ENCODE peak calls at places on chromosomes 5 and 9, in six cellular contexts. D is fibroblast of lung, H is brain microvascular endothelial cell, E is stomach, N is upper lobe of right lung, M is fibroblast of the aortic adventitia. V is an unnamed sample.

GRCh38 chr5:179488464-179488863 is 61.9 kb upstream of the RUFY1 start:
- DNase-seq in E (no peak), N (no peak), M (no peak), H (no peak), D (peak), V (no peak)

GRCh38 chr5:154072782-154073171 is 34.0 kb downstream of the MFAP3 start:
- DNase-seq in H (no peak), D (no peak), M (no peak), N (no peak), E (peak), V (no peak)

GRCh38 chr5:125717209-125717608 is 706.0 kb upstream of the GRAMD2B start:
- DNase-seq in M (peak), N (no peak), H (peak), D (peak), E (no peak), V (no peak)

GRCh38 chr5:139915834-139916233 is 120.2 kb downstream of the PSD2 start:
- DNase-seq in H (no peak), D (no peak), M (no peak), E (no peak), N (no peak), V (no peak)

GRCh38 chr9:2335260-2335659 is 286.3 kb upstream of the VLDLR start:
- DNase-seq in E (no peak), N (no peak), D (no peak), M (peak), H (no peak), V (no peak)

GRCh38 chr5:14122089-14122488 is 21.1 kb upstream of the TRIO start:
- DNase-seq in M (no peak), H (no peak), E (no peak), D (no peak), N (no peak), V (no peak)

GRCh38 chr9:12717907-12718306 is 24.7 kb downstream of the TYRP1 start:
- DNase-seq in H (no peak), M (no peak), D (no peak), N (no peak), E (no peak), V (no peak)

GRCh38 chr5:53331463-53331862 is 149.0 kb upstream of the FST start:
- DNase-seq in E (no peak), M (peak), D (no peak), H (peak), N (no peak), V (no peak)

GRCh38 chr5:158178535-158178934 is 319.6 kb upstream of the CLINT1 start:
- DNase-seq in E (no peak), M (no peak), D (no peak), H (no peak), N (no peak), V (no peak)

GRCh38 chr5:27818888-27819287 is 780.5 kb upstream of the CDH9 start:
- DNase-seq in H (no peak), N (no peak), E (no peak), M (no peak), D (no peak), V (no peak)

GRCh38 chr5:115553082-115553481 is 8.5 kb upstream of the FEM1C start:
- DNase-seq in M (no peak), N (no peak), D (peak), H (no peak), E (no peak), V (no peak)

GRCh38 chr9:135810806-135811575 is 96.4 kb downstream of the CAMSAP1 start:
- DNase-seq in M (no peak), H (no peak), N (peak), D (no peak), E (no peak), V (no peak)

GRCh38 chr5:26563979-26564378 is 474.4 kb downstream of the CDH9 start:
- DNase-seq in E (no peak), D (no peak), M (no peak), H (no peak), N (no peak), V (no peak)

GRCh38 chr5:9453480-9454011 is 92.3 kb downstream of the SEMA5A start:
- DNase-seq in D (no peak), E (no peak), H (no peak), M (no peak), N (no peak), V (no peak)

GRCh38 chr5:110371011-110371724 is 355.3 kb downstream of the TMEM232 start:
- DNase-seq in M (no peak), D (no peak), N (no peak), H (no peak), E (no peak), V (no peak)

GRCh38 chr9:19464061-19464763 is 55.4 kb downstream of the ACER2 start:
- DNase-seq in H (no peak), N (no peak), M (no peak), E (no peak), D (no peak), V (no peak)

GRCh38 chr5:143153332-143154119 is 250.0 kb downstream of the NR3C1 start:
- DNase-seq in E (peak), D (peak), N (no peak), M (peak), H (peak), V (no peak)

GRCh38 chr9:129289131-129289731 is 111.2 kb upstream of the IER5L start:
- DNase-seq in M (no peak), H (no peak), N (no peak), E (no peak), D (no peak), V (peak)

GRCh38 chr5:123097871-123098735 is 9.1 kb downstream of the PRDM6 start:
- DNase-seq in D (no peak), M (peak), N (no peak), E (no peak), H (no peak), V (no peak)

GRCh38 chr5:123095694-123096120 is 6.7 kb downstream of the PRDM6 start:
- DNase-seq in D (peak), M (peak), E (no peak), N (no peak), H (no peak), V (no peak)

GRCh38 chr5:123097483-123097870 is 8.4 kb downstream of the PRDM6 start:
- DNase-seq in D (peak), N (no peak), M (no peak), E (no peak), H (no peak), V (no peak)

GRCh38 chr5:123098767-123099513 is 9.9 kb downstream of the PRDM6 start:
- DNase-seq in H (no peak), E (no peak), M (peak), N (no peak), D (peak), V (no peak)

GRCh38 chr5:123099514-123100151 is 10.6 kb downstream of the PRDM6 start:
- DNase-seq in D (no peak), H (no peak), N (peak), M (peak), E (no peak), V (no peak)
- TF ChIP-seq CTCF in D (no peak), H (peak), N (no peak), M (no peak), E (no peak), V (peak)

GRCh38 chr5:111697881-111698757 is 58.9 kb downstream of the NREP start:
- DNase-seq in E (no peak), N (no peak), M (peak), D (peak), H (peak), V (no peak)
- TF ChIP-seq CTCF in E (no peak), N (no peak), M (peak), D (peak), H (peak), V (peak)

DNA sequence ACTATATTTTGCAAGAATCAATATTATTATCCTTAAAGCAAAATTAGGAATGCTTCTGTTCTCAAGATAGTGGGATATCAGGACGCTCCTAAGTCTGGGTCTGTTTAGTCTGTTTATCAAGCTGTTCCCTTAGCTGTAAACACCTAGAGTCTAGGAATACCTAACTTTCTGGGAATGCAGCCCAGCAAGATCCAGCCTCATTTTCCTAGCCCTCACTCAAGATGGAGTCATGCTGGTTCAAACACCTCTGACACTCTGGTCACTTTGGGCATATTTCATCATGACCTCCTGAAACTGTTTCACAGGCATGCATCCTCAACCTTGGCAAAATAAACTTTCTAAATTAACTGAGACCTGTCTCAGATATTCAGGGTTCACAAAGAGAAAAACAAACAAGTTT is 14.4 kb upstream of the MRPS30 start:
- DNase-seq in E (no peak), D (no peak), H (no peak), N (no peak), M (no peak), V (no peak)
- TF ChIP-seq CTCF in E (no peak), D (no peak), H (no peak), N (no peak), M (no peak), V (no peak)

DNA sequence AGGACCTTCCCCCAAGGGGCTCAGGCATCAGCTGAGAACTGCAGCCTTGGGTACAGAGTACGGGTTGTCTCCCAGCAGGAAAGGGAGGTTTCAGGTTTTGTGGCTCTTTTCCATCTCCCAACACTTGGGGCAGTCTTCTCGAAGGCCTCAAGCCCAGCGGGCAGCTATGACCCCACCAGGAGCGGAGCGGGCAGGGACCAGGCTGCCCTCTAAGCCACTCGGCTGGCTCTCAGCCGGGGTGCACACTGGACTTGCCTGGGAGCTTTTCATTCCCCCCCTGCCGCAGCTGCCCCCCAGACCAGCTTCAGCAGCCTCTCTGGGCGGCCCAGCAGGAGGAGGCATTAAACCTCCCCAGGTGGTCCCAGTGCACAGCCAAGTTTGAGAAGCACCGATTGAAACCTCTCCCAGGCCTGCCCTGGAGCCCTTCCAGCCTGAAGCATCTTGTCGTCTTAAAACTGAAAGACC is 20.8 kb downstream of the NTNG2 start:
- DNase-seq in N (no peak), D (no peak), M (no peak), E (no peak), H (no peak), V (no peak)
- TF ChIP-seq CTCF in N (no peak), D (no peak), M (peak), E (no peak), H (peak), V (peak)

DNA sequence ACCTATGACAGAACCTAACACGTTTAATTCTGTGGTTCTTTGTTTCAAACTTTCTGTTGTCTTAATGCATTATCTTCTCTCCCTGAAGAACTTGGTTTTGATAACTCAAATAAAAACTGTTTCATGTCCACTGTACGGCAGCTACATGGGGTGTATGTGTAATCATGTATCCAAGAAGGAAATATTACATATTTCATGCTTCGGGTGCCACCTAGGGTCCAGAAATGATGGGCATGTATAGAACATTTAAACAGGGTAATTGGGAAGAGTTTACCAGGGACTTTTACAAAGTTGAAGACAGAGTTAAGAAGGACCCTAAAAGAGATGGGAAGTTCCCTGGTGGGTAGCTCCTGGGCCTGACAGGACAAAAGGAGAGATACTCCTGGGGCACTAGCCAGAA is 291.3 kb downstream of the FBXL7 start:
- DNase-seq in D (peak), H (no peak), M (peak), N (no peak), E (no peak), V (no peak)
- TF ChIP-seq CTCF in D (no peak), H (no peak), M (peak), N (no peak), E (no peak), V (peak)

V was measured in chondrocyte.